ENCODE peak calls at places on chromosomes 6 and 20, in four cellular contexts. N is KG1, F is endothelial cell, D is T-cell. O is an unnamed sample.

GRCh38 chr20:47050996-47051395 is 156.4 kb downstream of the EYA2 start:
- DNase-seq in N (no peak), F (no peak), D (no peak), O (no peak)

GRCh38 chr20:54668271-54669053 is 193.1 kb downstream of the DOK5 start:
- DNase-seq in N (peak), F (peak), D (no peak), O (peak)

GRCh38 chr6:1027109-1027794 is 284.6 kb upstream of the FOXQ1 start:
- DNase-seq in N (no peak), F (no peak), D (no peak), O (peak)

GRCh38 chr6:11366934-11367637 is 134.6 kb upstream of the NEDD9 start:
- DNase-seq in N (no peak), F (no peak), D (no peak), O (no peak)

GRCh38 chr6:149403534-149403933 is 3.5 kb downstream of the SUMO4 start:
- DNase-seq in N (no peak), F (no peak), D (no peak), O (no peak)

GRCh38 chr6:47064274-47064673 is 22.1 kb upstream of the ADGRF1 start:
- DNase-seq in N (no peak), F (no peak), D (no peak), O (no peak)

GRCh38 chr6:11810854-11811643 is 32.4 kb upstream of the ADTRP start:
- DNase-seq in N (no peak), F (no peak), D (no peak), O (no peak)

GRCh38 chr6:20661721-20662120 is 127.5 kb downstream of the CDKAL1 start:
- DNase-seq in N (no peak), F (no peak), D (no peak), O (peak)

GRCh38 chr6:113690255-113690956 is 166.7 kb upstream of the MARCKS start:
- DNase-seq in N (no peak), F (no peak), D (no peak), O (peak)

GRCh38 chr6:122154912-122155516 is 244.4 kb upstream of the HSF2 start:
- DNase-seq in N (no peak), F (no peak), D (no peak), O (no peak)

GRCh38 chr6:7401103-7401502 is 11.5 kb downstream of the RIOK1 start:
- DNase-seq in N (no peak), F (no peak), D (no peak), O (peak)

GRCh38 chr6:5302220-5302946 is 41.1 kb downstream of the FARS2 start:
- DNase-seq in N (no peak), F (no peak), D (no peak), O (no peak)

GRCh38 chr6:143579703-143580102 is 68.2 kb upstream of the FUCA2 start:
- DNase-seq in N (no peak), F (no peak), D (no peak), O (peak)

GRCh38 chr20:52035498-52035897 is 156.1 kb downstream of the ZFP64 start:
- DNase-seq in N (no peak), F (no peak), D (no peak), O (no peak)

GRCh38 chr20:11050350-11050749 is 376.6 kb upstream of the JAG1 start:
- DNase-seq in N (no peak), F (no peak), D (no peak), O (no peak)

GRCh38 chr20:25177890-25178321 is 17.6 kb upstream of the ENTPD6 start:
- DNase-seq in N (no peak), F (no peak), D (no peak), O (peak)

GRCh38 chr20:60467078-60467477 is 508.9 kb downstream of the CDH26 start:
- DNase-seq in N (no peak), F (no peak), D (no peak), O (no peak)

GRCh38 chr20:50144362-50144761 is 9.2 kb downstream of the PEDS1 start:
- DNase-seq in N (no peak), F (no peak), D (no peak), O (peak)

GRCh38 chr20:63736893-63737689 is 627 bp downstream of the LIME1 start:
- DNase-seq in N (no peak), F (peak), D (peak), O (no peak)

GRCh38 chr6:43509984-43510826 is at the start of gene LRRC73:
- DNase-seq in N (peak), F (peak), D (peak), O (peak)

GRCh38 chr6:88612631-88613030 is 350.8 kb downstream of the RNGTT start:
- DNase-seq in N (no peak), F (no peak), D (no peak), O (no peak)

GRCh38 chr6:154122195-154122925 is 83.3 kb downstream of the OPRM1 start:
- DNase-seq in N (no peak), F (no peak), D (no peak), O (no peak)

GRCh38 chr6:14734416-14735340 is 511.2 kb upstream of the JARID2 start:
- DNase-seq in N (peak), F (no peak), D (peak), O (no peak)

GRCh38 chr6:44787254-44787844 is 399.8 kb downstream of the CDC5L start:
- DNase-seq in N (no peak), F (no peak), D (no peak), O (no peak)

GRCh38 chr20:35699127-35699913 is at the start of the genes NFS1 and ROMO1:
- DNase-seq in N (peak), F (peak), D (peak), O (peak)

O was measured in RWPE1.